ENCODE peak calls at places on chromosomes 11 and 22, in four cellular contexts. One of them, this sample, is unnamed.

GRCh38 chr11:121476379-121477032 is 23.7 kb upstream of the SORL1-AS1 start:
- DNase-seq in T-helper 1 cell: no peak
- DNase-seq in glomerular endothelial cell: no peak
- DNase-seq in stimulated activated CD4-positive, alpha-beta T cell treated with anti-CD3 and anti-CD28 coated beads, Interleukin-2, amount 100 ng/mL, for 48 hours: no peak
- DNase-seq in this sample: no peak

GRCh38 chr11:32478277-32478731 is 43.0 kb upstream of the WT1 start:
- DNase-seq in T-helper 1 cell: no peak
- DNase-seq in stimulated activated CD4-positive, alpha-beta T cell treated with anti-CD3 and anti-CD28 coated beads, Interleukin-2, amount 100 ng/mL, for 48 hours: no peak
- DNase-seq in glomerular endothelial cell: no peak
- DNase-seq in this sample: no peak

GRCh38 chr22:23570681-23571080 is 9.4 kb downstream of the IGLL1 start:
- DNase-seq in stimulated activated CD4-positive, alpha-beta T cell treated with anti-CD3 and anti-CD28 coated beads, Interleukin-2, amount 100 ng/mL, for 48 hours: no peak
- DNase-seq in glomerular endothelial cell: no peak
- DNase-seq in T-helper 1 cell: no peak
- DNase-seq in this sample: no peak

GRCh38 chr11:111761056-111761455 is 5.1 kb downstream of the PPP2R1B start:
- DNase-seq in glomerular endothelial cell: no peak
- DNase-seq in T-helper 1 cell: no peak
- DNase-seq in stimulated activated CD4-positive, alpha-beta T cell treated with anti-CD3 and anti-CD28 coated beads, Interleukin-2, amount 100 ng/mL, for 48 hours: no peak
- DNase-seq in this sample: no peak

GRCh38 chr11:68838572-68838964 is 3.1 kb downstream of the CPT1A start:
- DNase-seq in T-helper 1 cell: peak
- DNase-seq in stimulated activated CD4-positive, alpha-beta T cell treated with anti-CD3 and anti-CD28 coated beads, Interleukin-2, amount 100 ng/mL, for 48 hours: peak
- DNase-seq in glomerular endothelial cell: no peak
- DNase-seq in this sample: peak

GRCh38 chr11:8070417-8071101 is 10.5 kb upstream of the TUB start:
- DNase-seq in stimulated activated CD4-positive, alpha-beta T cell treated with anti-CD3 and anti-CD28 coated beads, Interleukin-2, amount 100 ng/mL, for 48 hours: no peak
- DNase-seq in T-helper 1 cell: no peak
- DNase-seq in glomerular endothelial cell: peak
- DNase-seq in this sample: no peak

GRCh38 chr11:95764267-95764898 is 25.2 kb downstream of the FAM76B start:
- DNase-seq in T-helper 1 cell: peak
- DNase-seq in glomerular endothelial cell: peak
- DNase-seq in stimulated activated CD4-positive, alpha-beta T cell treated with anti-CD3 and anti-CD28 coated beads, Interleukin-2, amount 100 ng/mL, for 48 hours: no peak
- DNase-seq in this sample: peak

GRCh38 chr22:37232140-37232998 is 11.7 kb downstream of the RAC2 start:
- DNase-seq in glomerular endothelial cell: no peak
- DNase-seq in stimulated activated CD4-positive, alpha-beta T cell treated with anti-CD3 and anti-CD28 coated beads, Interleukin-2, amount 100 ng/mL, for 48 hours: no peak
- DNase-seq in T-helper 1 cell: no peak
- DNase-seq in this sample: no peak

GRCh38 chr11:10261821-10262220 is 32.2 kb downstream of the SBF2 start:
- DNase-seq in stimulated activated CD4-positive, alpha-beta T cell treated with anti-CD3 and anti-CD28 coated beads, Interleukin-2, amount 100 ng/mL, for 48 hours: no peak
- DNase-seq in glomerular endothelial cell: no peak
- DNase-seq in T-helper 1 cell: no peak
- DNase-seq in this sample: no peak

GRCh38 chr11:13126430-13126829 is 117.3 kb downstream of the RASSF10 start:
- DNase-seq in T-helper 1 cell: no peak
- DNase-seq in glomerular endothelial cell: no peak
- DNase-seq in stimulated activated CD4-positive, alpha-beta T cell treated with anti-CD3 and anti-CD28 coated beads, Interleukin-2, amount 100 ng/mL, for 48 hours: no peak
- DNase-seq in this sample: no peak